ENCODE peak calls at places on chromosomes 12 and 14, in six cellular contexts. L, G, P, X, M and I are unnamed samples.

GRCh38 chr12:53059434-53060063 is 9.7 kb downstream of the TNS2 start:
- DNase-seq in L (peak), G (no peak), P (no peak), X (peak), M (no peak), I (no peak)

GRCh38 chr14:85532981-85533820 is 3.3 kb downstream of the FLRT2 start:
- DNase-seq in L (peak), G (no peak), P (peak), X (no peak), M (no peak), I (no peak)

GRCh38 chr14:56514663-56515371 is 64.8 kb upstream of the TMEM260 start:
- DNase-seq in L (no peak), G (no peak), P (no peak), X (no peak), M (no peak), I (no peak)

GRCh38 chr14:55123101-55123500 is 6.0 kb upstream of the LGALS3 start:
- DNase-seq in L (no peak), G (no peak), P (no peak), X (no peak), M (no peak), I (no peak)

GRCh38 chr12:93243689-93244513 is 133.8 kb upstream of the NUDT4 start:
- DNase-seq in L (no peak), G (peak), P (peak), X (peak), M (no peak), I (no peak)

GRCh38 chr12:8698132-8698829 is 490 bp downstream of the RIMKLB start:
- DNase-seq in L (peak), G (peak), P (peak), X (peak), M (no peak), I (no peak)

GRCh38 chr14:68955164-68955921 is 23.8 kb downstream of the ACTN1 start:
- DNase-seq in L (peak), G (no peak), P (no peak), X (no peak), M (no peak), I (no peak)

GRCh38 chr12:70122804-70123203 is 120.4 kb upstream of the CNOT2 start:
- DNase-seq in L (no peak), G (no peak), P (no peak), X (no peak), M (no peak), I (no peak)

GRCh38 chr12:120015313-120015712 is 26.3 kb downstream of the BICDL1 start:
- DNase-seq in L (no peak), G (peak), P (no peak), X (no peak), M (no peak), I (no peak)

GRCh38 chr14:69685716-69686115 is 74.3 kb downstream of the SUSD6 start:
- DNase-seq in L (peak), G (no peak), P (peak), X (peak), M (no peak), I (no peak)

GRCh38 chr14:76867536-76868452 is 41.6 kb downstream of the LRRC74A start:
- DNase-seq in L (peak), G (peak), P (no peak), X (no peak), M (no peak), I (no peak)

GRCh38 chr14:68624541-68625220 is 168.2 kb downstream of the ZFP36L1 start:
- DNase-seq in L (no peak), G (no peak), P (no peak), X (no peak), M (no peak), I (no peak)

GRCh38 chr14:74062809-74063150 is 21.5 kb downstream of the ALDH6A1 start:
- DNase-seq in L (no peak), G (no peak), P (peak), X (no peak), M (no peak), I (no peak)

GRCh38 chr12:99093166-99093565 is 448.1 kb downstream of the APAF1 start:
- DNase-seq in L (no peak), G (no peak), P (no peak), X (no peak), M (no peak), I (no peak)

GRCh38 chr14:67835596-67835995 is 16.0 kb downstream of the RAD51B start:
- DNase-seq in L (no peak), G (no peak), P (no peak), X (no peak), M (no peak), I (no peak)

GRCh38 chr12:52496590-52497071 is 3.6 kb upstream of the KRT6A start:
- DNase-seq in L (no peak), G (no peak), P (no peak), X (no peak), M (no peak), I (no peak)

GRCh38 chr14:60509438-60510253 is 700 bp downstream of the SIX6 start:
- DNase-seq in L (peak), G (no peak), P (no peak), X (no peak), M (no peak), I (no peak)

GRCh38 chr14:26765768-26766550 is 168.1 kb upstream of the NOVA1 start:
- DNase-seq in L (peak), G (no peak), P (peak), X (peak), M (no peak), I (no peak)

GRCh38 chr12:132618683-132619043 is at the start of gene P2RX2:
- DNase-seq in L (peak), G (no peak), P (peak), X (no peak), M (no peak), I (no peak)

GRCh38 chr12:57627504-57628279 is 5.3 kb downstream of the B4GALNT1 start:
- DNase-seq in L (peak), G (no peak), P (peak), X (peak), M (no peak), I (no peak)
- H3K4me3 ChIP-seq in L (no peak), G (no peak), P (no peak), X (no peak), M (no peak), I (no peak)

DNA sequence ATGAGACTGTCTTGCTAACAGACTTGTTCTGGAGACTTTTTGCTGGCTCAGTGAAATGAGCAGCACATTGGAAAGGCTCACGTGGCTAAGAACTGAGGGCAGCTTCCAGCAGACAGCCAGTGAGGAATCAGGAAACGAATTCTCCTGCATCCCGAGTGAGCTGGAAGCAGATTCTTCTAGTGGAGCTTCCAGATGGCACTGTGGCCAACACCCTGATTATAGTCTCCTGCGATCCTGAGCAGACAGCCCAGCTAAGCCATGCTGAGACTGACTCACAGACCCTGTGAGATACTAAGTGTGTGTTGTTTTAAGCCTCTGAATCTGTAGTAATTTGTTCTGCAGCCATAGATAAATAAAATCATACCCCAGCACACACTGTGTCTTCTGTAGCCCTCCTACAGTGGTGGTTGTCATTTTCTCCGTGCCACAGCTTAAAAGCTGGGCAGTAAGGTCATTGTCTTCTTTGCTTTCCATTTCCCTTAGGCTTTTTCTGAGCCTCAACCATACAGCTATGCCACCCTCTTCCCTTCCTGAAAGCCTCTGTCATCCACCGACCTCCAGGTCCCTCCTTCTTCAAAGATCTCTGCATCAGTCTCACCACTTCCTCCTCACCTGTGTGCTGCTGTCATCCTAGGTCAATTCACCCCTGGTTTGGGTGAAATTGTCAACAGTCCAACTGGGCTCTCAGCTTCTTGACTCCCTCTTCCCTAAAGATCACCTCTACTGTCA is 15.9 kb upstream of the TSPAN9 start:
- DNase-seq in L (no peak), G (no peak), P (no peak), X (no peak), M (no peak), I (no peak)
- H3K4me3 ChIP-seq in L (no peak), G (no peak), P (no peak), X (no peak), M (no peak), I (no peak)

GRCh38 chr12:103498990-103499389 is 3.2 kb upstream of the C12orf42 start:
- DNase-seq in L (no peak), G (peak), P (no peak), X (no peak), M (no peak), I (no peak)

GRCh38 chr12:103494388-103494787 is 1.4 kb downstream of the C12orf42 start:
- DNase-seq in L (no peak), G (no peak), P (no peak), X (no peak), M (no peak), I (no peak)

GRCh38 chr12:103495158-103495782 is 498 bp downstream of the C12orf42 start:
- DNase-seq in L (peak), G (peak), P (peak), X (no peak), M (no peak), I (no peak)

GRCh38 chr12:103493199-103493598 is 2.6 kb downstream of the C12orf42 start:
- DNase-seq in L (no peak), G (no peak), P (no peak), X (no peak), M (no peak), I (no peak)

GRCh38 chr12:103495783-103496456 is at the start of gene C12orf42:
- DNase-seq in L (peak), G (peak), P (peak), X (no peak), M (no peak), I (no peak)
- H3K4me3 ChIP-seq in L (peak), G (peak), P (no peak), X (peak), M (peak), I (peak)

GRCh38 chr12:71766202-71766601 is 11.5 kb downstream of the RAB21 start:
- DNase-seq in L (no peak), G (no peak), P (no peak), X (no peak), M (no peak), I (no peak)

GRCh38 chr12:71771069-71771468 is 16.4 kb downstream of the RAB21 start:
- DNase-seq in L (no peak), G (no peak), P (no peak), X (no peak), M (no peak), I (no peak)

GRCh38 chr12:71772728-71773127 is 18.1 kb downstream of the RAB21 start:
- DNase-seq in L (no peak), G (no peak), P (no peak), X (no peak), M (no peak), I (no peak)

GRCh38 chr12:71767183-71767582 is 12.5 kb downstream of the RAB21 start:
- DNase-seq in L (no peak), G (no peak), P (no peak), X (no peak), M (no peak), I (no peak)

DNA sequence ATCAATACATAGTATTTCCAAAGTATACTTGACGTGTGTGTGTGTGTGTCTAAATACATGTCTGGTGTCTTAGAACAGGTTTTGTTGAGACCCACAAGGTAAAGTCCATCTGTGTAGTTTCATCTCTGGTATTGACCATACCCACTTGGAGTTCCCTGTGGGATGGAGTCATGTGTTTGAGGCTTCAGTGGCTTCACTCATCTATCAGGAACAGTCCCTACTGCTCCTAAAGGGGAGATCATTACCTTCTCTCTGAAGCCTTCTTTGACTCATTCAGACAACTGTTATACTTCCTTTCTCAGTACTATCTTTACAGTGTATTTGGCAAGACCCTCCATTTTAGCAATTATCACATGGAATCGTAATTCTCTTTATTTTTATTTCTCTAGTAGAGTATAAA is 14.2 kb downstream of the RAB21 start:
- DNase-seq in L (no peak), G (no peak), P (no peak), X (no peak), M (no peak), I (no peak)
- H3K4me3 ChIP-seq in L (no peak), G (no peak), P (no peak), X (no peak), M (no peak), I (no peak)